ENCODE peak calls at places on chromosome 1, in six cellular contexts. M is NCI-H146, R is spleen, N is EL, C is head of caudate nucleus, A is GM10248. I is an unnamed sample.

GRCh38 chr1:71448444-71448843 is 367.6 kb upstream of the ZRANB2 start:
- DNase-seq in N (no peak), C (no peak), R (no peak), A (no peak), M (no peak), I (no peak)

GRCh38 chr1:10694274-10694632 is 102.2 kb downstream of the CASZ1 start:
- DNase-seq in N (peak), R (no peak), A (peak), C (no peak), M (peak), I (no peak)

GRCh38 chr1:93450331-93450730 is 2.4 kb downstream of the FNBP1L start:
- DNase-seq in R (no peak), A (no peak), C (no peak), M (no peak), N (no peak), I (no peak)

GRCh38 chr1:111471012-111471411 is 2.8 kb upstream of the C1orf162 start:
- DNase-seq in M (no peak), N (no peak), C (peak), A (no peak), R (peak), I (no peak)

GRCh38 chr1:36938807-36939206 is 95.5 kb downstream of the GRIK3 start:
- DNase-seq in M (no peak), N (no peak), C (no peak), R (no peak), A (no peak), I (no peak)

GRCh38 chr1:156245451-156246232 is 2.2 kb downstream of the PAQR6 start:
- DNase-seq in R (peak), C (no peak), M (peak), A (peak), N (peak), I (peak)

GRCh38 chr1:17480846-17481245 is 41.4 kb upstream of the RCC2 start:
- DNase-seq in R (no peak), M (no peak), A (no peak), N (no peak), C (no peak), I (no peak)

GRCh38 chr1:42957229-42957879 is 1.3 kb downstream of the SLC2A1 start:
- DNase-seq in C (no peak), A (no peak), R (peak), M (peak), N (no peak), I (peak)

GRCh38 chr1:88877382-88877825 is 14.0 kb downstream of the GTF2B start:
- DNase-seq in C (no peak), M (peak), R (no peak), N (peak), A (no peak), I (peak)

GRCh38 chr1:16971330-16972209 is 8.8 kb downstream of the MFAP2 start:
- DNase-seq in C (no peak), M (peak), N (peak), A (no peak), R (no peak), I (peak)

GRCh38 chr1:228955691-228956090 is 220.4 kb downstream of the RHOU start:
- DNase-seq in N (peak), C (no peak), R (no peak), M (no peak), A (no peak), I (no peak)